ENCODE peak calls at places on chromosomes 11 and 22, in nine cellular contexts. Y is astrocyte of the spinal cord; A is midbrain; T is caudate nucleus; P is nephron progenitor cell; V is dorsolateral prefrontal cortex; S is NCI-H2171; W is stimulated activated CD4-positive, alpha-beta T cell treated with anti-CD3 and anti-CD28 coated beads, Interleukin-1b, Interleukin-23, amount 100 ng/mL, for 24 hours; D is hippocampal formation. M is an unnamed sample.

GRCh38 chr11:72306186-72306585 is 62.2 kb upstream of the PHOX2A start:
- DNase-seq in Y (peak), A (peak), T (no peak), P (no peak), V (no peak), S (no peak), W (no peak), D (no peak), M (no peak)

GRCh38 chr22:49011379-49011768 is 816.3 kb downstream of the BRD1 start:
- DNase-seq in Y (no peak), A (no peak), T (no peak), P (no peak), V (no peak), S (no peak), W (no peak), D (no peak), M (no peak)

GRCh38 chr11:126352934-126353801 is 2.3 kb upstream of the ST3GAL4 start:
- DNase-seq in Y (peak), A (no peak), T (no peak), P (no peak), V (no peak), S (no peak), W (no peak), D (no peak), M (no peak)

GRCh38 chr11:129249351-129249750 is 57.2 kb upstream of the ARHGAP32 start:
- DNase-seq in Y (peak), A (no peak), T (no peak), P (no peak), V (no peak), S (no peak), W (no peak), D (no peak), M (no peak)

GRCh38 chr11:16402654-16403447 is 46.5 kb upstream of the SOX6 start:
- DNase-seq in Y (no peak), A (peak), T (no peak), P (no peak), V (no peak), S (no peak), W (no peak), D (peak), M (peak)

GRCh38 chr22:30452861-30453260 is 19.0 kb downstream of the SEC14L3 start:
- DNase-seq in Y (no peak), A (no peak), T (no peak), P (no peak), V (no peak), S (no peak), W (no peak), D (no peak), M (no peak)

GRCh38 chr11:1875093-1875785 is 16.5 kb downstream of the PRR33 start:
- DNase-seq in Y (no peak), A (no peak), T (no peak), P (no peak), V (no peak), S (no peak), W (no peak), D (no peak), M (no peak)

GRCh38 chr22:25170426-25170980 is 29.2 kb upstream of the CRYBB3 start:
- DNase-seq in Y (no peak), A (no peak), T (no peak), P (no peak), V (no peak), S (no peak), W (no peak), D (no peak), M (no peak)

GRCh38 chr11:114197799-114198500 is 98.2 kb upstream of the NNMT start:
- DNase-seq in Y (peak), A (no peak), T (no peak), P (no peak), V (no peak), S (no peak), W (no peak), D (peak), M (no peak)

GRCh38 chr22:29520851-29521250 is 32.7 kb downstream of the THOC5 start:
- DNase-seq in Y (peak), A (no peak), T (no peak), P (no peak), V (no peak), S (no peak), W (no peak), D (no peak), M (no peak)

GRCh38 chr11:17272823-17273222 is 3.7 kb upstream of the NUCB2 start:
- DNase-seq in Y (no peak), A (no peak), T (no peak), P (peak), V (no peak), S (no peak), W (no peak), D (no peak), M (no peak)

GRCh38 chr22:49765951-49766350 is 61.7 kb downstream of the BRD1 start:
- DNase-seq in Y (no peak), A (no peak), T (no peak), P (no peak), V (peak), S (no peak), W (no peak), D (no peak), M (no peak)

GRCh38 chr11:65205602-65205967 is 23.9 kb downstream of the CAPN1 start:
- DNase-seq in Y (no peak), A (no peak), T (no peak), P (no peak), V (no peak), S (no peak), W (no peak), D (no peak), M (no peak)